ENCODE peak calls at places on chromosomes 12 and 14, in eight cellular contexts. R, O, D, Q, M, C, L and N are unnamed samples.
A peak's percentile ranks its signal among the peaks of the same experiment; 100 is the strongest.

GRCh38 chr12:1797011-1797901 is 23.1 kb upstream of the LRTM2 start:
- DNase-seq in R (peak; percentile 29), O (no peak), D (no peak), Q (peak; percentile 31), M (peak; percentile 73), C (no peak), L (no peak), N (peak; percentile 42)

GRCh38 chr14:88914956-88915355 is 90.5 kb downstream of the TTC8 start:
- DNase-seq in R (no peak), O (peak; percentile 5), D (no peak), Q (no peak), M (no peak), C (no peak), L (no peak), N (no peak)

GRCh38 chr12:29088611-29089219 is 60.4 kb upstream of the FAR2 start:
- DNase-seq in R (no peak), O (no peak), D (no peak), Q (peak; percentile 28), M (no peak), C (no peak), L (peak; percentile 5), N (no peak)

GRCh38 chr12:119006749-119007148 is 25.4 kb downstream of the SRRM4 start:
- DNase-seq in R (no peak), O (no peak), D (no peak), Q (no peak), M (no peak), C (no peak), L (no peak), N (no peak)

GRCh38 chr14:99928963-99929362 is 135.8 kb downstream of the EML1 start:
- DNase-seq in R (no peak), O (no peak), D (no peak), Q (no peak), M (no peak), C (no peak), L (no peak), N (no peak)

GRCh38 chr12:218221-218620 is 4.3 kb upstream of the SLC6A12 start:
- DNase-seq in R (no peak), O (no peak), D (no peak), Q (no peak), M (no peak), C (no peak), L (no peak), N (no peak)

GRCh38 chr12:123388948-123389559 is 5.1 kb downstream of the KMT5A start:
- DNase-seq in R (peak; percentile 14), O (no peak), D (no peak), Q (no peak), M (no peak), C (no peak), L (no peak), N (no peak)

GRCh38 chr12:85803231-85803630 is 33.0 kb downstream of the RASSF9 start:
- DNase-seq in R (no peak), O (no peak), D (no peak), Q (no peak), M (no peak), C (no peak), L (no peak), N (no peak)

GRCh38 chr12:128813392-128813791 is 10.4 kb downstream of the SLC15A4 start:
- DNase-seq in R (no peak), O (peak; percentile 92), D (no peak), Q (peak; percentile 87), M (no peak), C (no peak), L (no peak), N (no peak)

GRCh38 chr12:49865109-49865781 is 22.3 kb upstream of the BCDIN3D start:
- DNase-seq in R (no peak), O (peak; percentile 16), D (no peak), Q (no peak), M (no peak), C (no peak), L (no peak), N (no peak)

GRCh38 chr12:80232873-80233272 is 133.5 kb downstream of the OTOGL start:
- DNase-seq in R (no peak), O (no peak), D (no peak), Q (no peak), M (no peak), C (no peak), L (no peak), N (no peak)

GRCh38 chr14:94345344-94346072 is 22.4 kb upstream of the SERPINA6 start:
- DNase-seq in R (no peak), O (peak; percentile 78), D (no peak), Q (peak; percentile 92), M (no peak), C (peak; percentile 88), L (peak; percentile 82), N (no peak)

GRCh38 chr14:51242545-51243490 is 2.8 kb downstream of the TMX1 start:
- DNase-seq in R (no peak), O (no peak), D (peak; percentile 45), Q (no peak), M (no peak), C (no peak), L (no peak), N (no peak)

GRCh38 chr12:33192226-33192625 is 247.4 kb downstream of the SYT10 start:
- DNase-seq in R (no peak), O (no peak), D (no peak), Q (no peak), M (no peak), C (no peak), L (no peak), N (no peak)